ENCODE peak calls at places on chromosomes 3 and 15, in four cellular contexts. U, L, K and Z are unnamed samples.

GRCh38 chr3:157581331-157581730 is 78.1 kb upstream of the VEPH1 start:
- DNase-seq in K (no peak), L (peak), U (peak), Z (no peak)

GRCh38 chr15:50145451-50145872 is 26.4 kb upstream of the ATP8B4 start:
- DNase-seq in U (peak), K (peak), L (peak), Z (peak)

GRCh38 chr3:184380627-184381260 is 890 bp downstream of the CHRD start:
- DNase-seq in K (no peak), U (no peak), L (no peak), Z (no peak)

GRCh38 chr15:47806008-47806407 is 88.7 kb downstream of the SEMA6D start:
- DNase-seq in L (no peak), K (no peak), U (no peak), Z (no peak)

GRCh38 chr3:4736284-4736861 is 242.9 kb upstream of the BHLHE40 start:
- DNase-seq in K (peak), U (no peak), L (no peak), Z (peak)

GRCh38 chr15:70715840-70716510 is 47.4 kb downstream of the UACA start:
- DNase-seq in U (no peak), K (peak), L (peak), Z (no peak)

GRCh38 chr15:43515731-43516130 is 1.7 kb upstream of the MAP1A start:
- DNase-seq in L (no peak), K (no peak), U (no peak), Z (no peak)

GRCh38 chr3:153734777-153735551 is 386.2 kb upstream of the ARHGEF26 start:
- DNase-seq in U (no peak), K (peak), L (no peak), Z (peak)

GRCh38 chr15:58147151-58147550 is 9.0 kb downstream of the AQP9 start:
- DNase-seq in L (no peak), K (no peak), U (peak), Z (peak)

GRCh38 chr15:66844041-66844746 is 142.2 kb downstream of the SMAD6 start:
- DNase-seq in U (no peak), L (no peak), K (no peak), Z (no peak)

GRCh38 chr15:31335991-31336942 is 9.6 kb downstream of the KLF13 start:
- DNase-seq in K (no peak), L (no peak), U (no peak), Z (no peak)

GRCh38 chr15:73944161-73945099 is 18.2 kb downstream of the LOXL1 start:
- DNase-seq in K (no peak), U (peak), L (no peak), Z (no peak)

GRCh38 chr3:118801899-118802298 is 232.7 kb downstream of the IGSF11 start:
- DNase-seq in K (no peak), L (no peak), U (no peak), Z (no peak)

GRCh38 chr15:64149424-64150235 is 1.9 kb upstream of the SNX22 start:
- DNase-seq in U (no peak), L (no peak), K (no peak), Z (no peak)

GRCh38 chr3:190455843-190456242 is 6.1 kb upstream of the TMEM207 start:
- DNase-seq in K (no peak), L (no peak), U (no peak), Z (no peak)

GRCh38 chr3:135531996-135532395 is 433.5 kb upstream of the PPP2R3A start:
- DNase-seq in U (no peak), K (no peak), L (no peak), Z (no peak)

GRCh38 chr15:78265752-78266224 is 1.4 kb downstream of the DNAJA4 start:
- DNase-seq in U (peak), L (peak), K (peak), Z (peak)

GRCh38 chr15:78265137-78265460 is 737 bp downstream of the DNAJA4 start:
- DNase-seq in U (no peak), K (no peak), L (no peak), Z (no peak)

GRCh38 chr15:78263351-78263781 is 996 bp upstream of the DNAJA4 start:
- DNase-seq in U (no peak), K (no peak), L (no peak), Z (no peak)

GRCh38 chr15:78264304-78265136 is at the start of gene DNAJA4:
- DNase-seq in K (no peak), U (peak), L (no peak), Z (peak)

DNA sequence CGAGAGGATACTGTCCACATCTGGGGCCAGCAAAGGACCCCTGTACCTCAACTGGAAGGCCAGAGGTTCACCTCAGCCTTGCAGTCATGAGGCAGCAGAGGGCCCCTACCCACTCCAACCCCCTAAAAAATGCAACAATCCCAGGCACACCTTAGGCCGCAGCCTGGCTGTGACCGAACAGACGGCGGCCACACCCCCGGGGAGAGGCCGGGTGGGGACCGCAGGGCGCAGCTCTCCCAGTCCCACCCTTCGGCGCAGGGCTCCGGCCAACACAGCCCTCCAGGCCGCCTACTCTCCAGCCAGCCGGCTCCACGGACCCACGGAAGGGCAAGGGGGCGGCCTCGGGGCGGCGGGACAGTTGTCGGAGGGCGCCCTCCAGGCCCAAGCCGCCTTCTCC is 457 bp upstream of the DNAJA4 start:
- DNase-seq in L (no peak), U (no peak), K (no peak), Z (no peak)
- H3K4me3 ChIP-seq in L (peak), U (peak), K (no peak), Z (peak)

GRCh38 chr15:27358751-27359434 is 387.9 kb downstream of the GABRG3 start:
- DNase-seq in K (no peak), U (no peak), L (no peak), Z (no peak)
- TF ChIP-seq CTCF in K (peak), U (peak), L (peak), Z (peak)

GRCh38 chr3:21750291-21750690 is 719 bp downstream of the ZNF385D start:
- DNase-seq in K (peak), U (peak), L (peak), Z (peak)
- H3K4me3 ChIP-seq in K (peak), U (peak), L (peak), Z (peak)

GRCh38 chr15:45221967-45222366 is 30.1 kb upstream of the SLC28A2 start:
- DNase-seq in K (no peak), U (no peak), L (no peak), Z (no peak)
- TF ChIP-seq CTCF in K (no peak), U (no peak), L (no peak), Z (no peak)

GRCh38 chr3:66297917-66298316 is 77.1 kb downstream of the SLC25A26 start:
- DNase-seq in U (no peak), K (peak), L (peak), Z (peak)
- H3K4me3 ChIP-seq in U (no peak), K (no peak), L (no peak), Z (no peak)

GRCh38 chr3:129575987-129576364 is 30.5 kb downstream of the PLXND1 start:
- DNase-seq in K (no peak), L (no peak), U (no peak), Z (no peak)

GRCh38 chr3:129577356-129577755 is 29.1 kb downstream of the PLXND1 start:
- DNase-seq in U (peak), K (no peak), L (no peak), Z (no peak)

GRCh38 chr3:129575233-129575986 is 31.1 kb downstream of the PLXND1 start:
- DNase-seq in L (no peak), K (no peak), U (no peak), Z (no peak)

GRCh38 chr3:129577925-129578742 is 28.3 kb downstream of the PLXND1 start:
- DNase-seq in K (no peak), L (no peak), U (no peak), Z (no peak)

GRCh38 chr3:129576514-129577345 is 29.7 kb downstream of the PLXND1 start:
- DNase-seq in L (no peak), K (no peak), U (peak), Z (no peak)
- TF ChIP-seq CTCF in L (no peak), K (no peak), U (no peak), Z (no peak)

GRCh38 chr15:89664951-89665350 is 9.7 kb upstream of the KIF7 start:
- DNase-seq in K (no peak), U (no peak), L (no peak), Z (peak)

GRCh38 chr15:89665449-89666146 is 10.3 kb upstream of the KIF7 start:
- DNase-seq in L (peak), U (peak), K (peak), Z (peak)

GRCh38 chr15:89667706-89667960 is 11.5 kb downstream of the PLIN1 start:
- DNase-seq in U (no peak), K (no peak), L (no peak), Z (no peak)

GRCh38 chr15:89666858-89667705 is 11.8 kb upstream of the KIF7 start:
- DNase-seq in U (no peak), K (no peak), L (no peak), Z (no peak)

GRCh38 chr15:89666147-89666857 is 11.0 kb upstream of the KIF7 start:
- DNase-seq in K (no peak), L (no peak), U (no peak), Z (no peak)
- H3K4me3 ChIP-seq in K (no peak), L (peak), U (no peak), Z (no peak)

GRCh38 chr15:55518641-55519040 is 10.6 kb upstream of the DNAAF4 start:
- DNase-seq in U (no peak), K (peak), L (no peak), Z (no peak)
- TF ChIP-seq CTCF in U (peak), K (peak), L (peak), Z (peak)